ENCODE peak calls at places on chromosomes 5 and 9, in seven cellular contexts. K is GM12891, O is GM12878, R is GM12892, W is H1, M is K562, B is HepG2. J is an unnamed sample.

GRCh38 chr9:123716339-123716738 is 213.6 kb downstream of the DENND1A start:
- DNase-seq in O (peak; percentile 43), K (no peak), W (no peak), B (no peak), M (no peak), R (no peak), J (no peak)

GRCh38 chr5:68648944-68649874 is 433.7 kb downstream of the PIK3R1 start:
- DNase-seq in O (no peak), M (no peak), R (no peak), W (no peak), K (no peak), B (no peak), J (no peak)

GRCh38 chr9:77659926-77660325 is 11.8 kb upstream of the GNA14 start:
- DNase-seq in B (no peak), O (no peak), R (no peak), M (no peak), W (no peak), K (no peak), J (no peak)

GRCh38 chr5:144429405-144429804 is 258.7 kb downstream of the KCTD16 start:
- DNase-seq in M (no peak), W (no peak), K (no peak), R (no peak), B (no peak), O (no peak), J (no peak)

GRCh38 chr5:120771181-120771580 is 307.1 kb downstream of the PRR16 start:
- DNase-seq in W (no peak), B (no peak), O (no peak), R (no peak), K (no peak), M (no peak), J (no peak)

GRCh38 chr9:95667789-95668188 is 151.0 kb upstream of the PTCH1 start:
- DNase-seq in B (no peak), R (no peak), K (no peak), W (no peak), O (no peak), M (no peak), J (no peak)

GRCh38 chr9:17462869-17463464 is 115.9 kb upstream of the SH3GL2 start:
- DNase-seq in O (no peak), W (no peak), K (no peak), M (peak; percentile 5), B (peak; percentile 31), R (no peak), J (peak; percentile 24)

GRCh38 chr9:124349267-124349666 is 66.0 kb downstream of the PSMB7 start:
- DNase-seq in W (no peak), O (no peak), B (no peak), M (no peak), K (no peak), R (no peak), J (no peak)

GRCh38 chr9:127007638-127008037 is 93.1 kb downstream of the RALGPS1 start:
- DNase-seq in W (no peak), R (no peak), K (no peak), O (no peak), B (no peak), M (no peak), J (no peak)

GRCh38 chr5:116441223-116441622 is 133.4 kb downstream of the SEMA6A start:
- DNase-seq in R (no peak), B (no peak), M (no peak), K (no peak), W (peak; percentile 57), O (no peak), J (no peak)

GRCh38 chr5:142618125-142618524 is 67.8 kb downstream of the FGF1 start:
- DNase-seq in M (no peak), W (no peak), K (no peak), O (no peak), B (no peak), R (no peak), J (no peak)

GRCh38 chr9:70083429-70083828 is 39.8 kb downstream of the MAMDC2 start:
- DNase-seq in K (no peak), O (no peak), M (no peak), W (no peak), B (no peak), R (no peak), J (no peak)

GRCh38 chr9:111783857-111784256 is 10.9 kb downstream of the SHOC1 start:
- DNase-seq in B (no peak), O (no peak), R (no peak), M (no peak), W (no peak), K (no peak), J (no peak)

GRCh38 chr9:92610470-92611420 is 59.2 kb downstream of the IPPK start:
- DNase-seq in R (no peak), O (no peak), K (no peak), M (no peak), W (no peak), B (no peak), J (no peak)

GRCh38 chr5:177142778-177143177 is 9.2 kb downstream of the NSD1 start:
- DNase-seq in R (no peak), W (no peak), K (no peak), O (no peak), M (no peak), B (no peak), J (no peak)

GRCh38 chr5:177142029-177142681 is 8.6 kb downstream of the NSD1 start:
- DNase-seq in K (no peak), M (no peak), O (no peak), W (no peak), B (no peak), R (no peak), J (no peak)

GRCh38 chr5:177141496-177141895 is 7.9 kb downstream of the NSD1 start:
- DNase-seq in K (no peak), R (no peak), O (no peak), W (no peak), M (no peak), B (no peak), J (no peak)

DNA sequence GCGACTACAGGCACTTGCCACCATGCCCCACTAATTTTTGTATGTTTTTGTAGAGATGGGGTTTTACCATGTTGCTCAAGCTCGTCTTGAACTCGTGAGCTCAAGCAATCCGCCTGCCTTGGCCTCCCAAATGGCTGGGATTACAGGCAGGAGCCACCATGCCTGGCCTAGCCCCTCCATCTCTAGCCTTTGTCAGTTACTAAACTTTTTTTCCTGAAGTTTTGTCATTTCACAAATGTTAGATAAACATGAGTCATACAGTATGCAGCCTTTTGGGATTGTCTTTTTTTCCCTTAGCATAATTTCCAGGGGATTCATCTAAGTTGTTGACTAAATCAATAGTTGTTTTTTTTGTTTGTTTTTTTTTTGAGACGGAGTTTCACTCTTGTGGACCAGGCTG is 13.7 kb downstream of the NSD1 start:
- DNase-seq in B (no peak), R (no peak), M (no peak), O (no peak), W (no peak), K (no peak), J (no peak)
- TF ChIP-seq TAF1 in B (no peak), R (no peak), M (no peak), O (no peak), W (no peak), K (no peak), J (no peak)

GRCh38 chr5:1291611-1292080 is 3.2 kb downstream of the TERT start:
- DNase-seq in K (no peak), M (no peak), B (no peak), W (peak; percentile 37), R (no peak), O (no peak), J (no peak)

GRCh38 chr5:1292846-1293415 is 1.9 kb downstream of the TERT start:
- DNase-seq in O (no peak), K (no peak), B (no peak), W (peak; percentile 42), M (no peak), R (no peak), J (no peak)

GRCh38 chr5:1293416-1293996 is 1.4 kb downstream of the TERT start:
- DNase-seq in K (no peak), R (no peak), O (no peak), W (peak; percentile 49), M (no peak), B (no peak), J (no peak)

GRCh38 chr5:1293997-1294838 is 650 bp downstream of the TERT start:
- DNase-seq in O (no peak), B (no peak), K (no peak), W (peak; percentile 78), R (no peak), M (no peak), J (peak; percentile 55)

GRCh38 chr5:1292139-1292538 is 2.7 kb downstream of the TERT start:
- DNase-seq in O (no peak), R (no peak), W (peak; percentile 41), M (no peak), B (no peak), K (no peak), J (no peak)
- TF ChIP-seq TAF1 in O (no peak), R (no peak), W (no peak), M (no peak), B (no peak), K (no peak), J (no peak)

DNA sequence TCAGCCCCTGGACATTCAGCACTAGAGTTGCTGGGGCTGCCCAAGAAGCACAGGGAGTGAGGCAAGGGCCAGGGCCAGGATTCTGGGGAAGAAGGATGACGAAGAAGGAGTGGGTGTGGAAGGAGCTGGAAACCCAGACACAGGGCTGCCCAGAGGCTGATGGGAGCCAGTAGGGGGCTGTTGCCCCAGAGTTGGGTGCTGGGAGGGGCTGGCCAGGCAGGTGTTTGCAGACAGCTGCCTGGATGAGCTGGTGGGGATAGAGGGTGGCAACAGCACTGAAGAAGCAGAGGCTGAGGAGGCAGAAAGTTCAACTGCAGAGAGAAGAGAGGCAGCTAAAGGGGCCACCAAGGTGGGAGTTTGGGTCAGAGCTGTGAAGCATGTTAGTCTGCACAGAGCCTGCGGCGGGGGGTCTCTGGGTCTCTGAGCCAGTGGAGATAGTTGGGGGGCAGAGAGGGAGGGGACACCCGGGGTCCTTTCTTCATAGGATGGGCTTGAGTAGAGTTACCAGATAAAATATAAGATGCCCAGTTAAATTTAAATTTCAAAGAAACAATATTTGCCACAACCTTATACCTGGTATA is 2.5 kb upstream of the AQP7 start:
- DNase-seq in W (no peak), B (no peak), M (peak; percentile 12), R (no peak), O (no peak), K (no peak), J (no peak)
- TF ChIP-seq TAF1 in W (no peak), B (no peak), M (no peak), R (no peak), O (no peak), K (no peak), J (no peak)

GRCh38 chr5:135471726-135472125 is 19.6 kb upstream of the TIFAB start:
- DNase-seq in K (no peak), O (no peak), R (no peak), W (no peak), B (peak; percentile 31), M (no peak), J (no peak)
- TF ChIP-seq TAF1 in K (no peak), O (no peak), R (no peak), W (no peak), B (no peak), M (no peak), J (no peak)

GRCh38 chr9:136115641-136116359 is 2.9 kb downstream of the TMEM250 start:
- DNase-seq in W (no peak), O (no peak), M (no peak), B (no peak), R (no peak), K (no peak), J (no peak)
- TF ChIP-seq TAF1 in W (no peak), O (no peak), M (no peak), B (no peak), R (no peak), K (no peak), J (no peak)